ENCODE peak calls at places on chromosomes 3 and 15, in four cellular contexts. F is K562, K is HepG2, W is H1. Q is an unnamed sample.

GRCh38 chr15:55221090-55222011 is 24.6 kb upstream of the RSL24D1 start:
- DNase-seq in F (no peak), K (peak; percentile 86), W (no peak), Q (no peak)

GRCh38 chr3:114830652-114831051 is 316.4 kb downstream of the ZBTB20 start:
- DNase-seq in F (no peak), K (no peak), W (no peak), Q (no peak)

GRCh38 chr3:183265713-183266417 is 12.8 kb downstream of the B3GNT5 start:
- DNase-seq in F (no peak), K (peak; percentile 56), W (no peak), Q (no peak)

GRCh38 chr3:112007641-112008040 is 8.9 kb downstream of the TAGLN3 start:
- DNase-seq in F (no peak), K (no peak), W (no peak), Q (no peak)

GRCh38 chr3:12287727-12288465 is 974 bp upstream of the PPARG start:
- DNase-seq in F (no peak), K (no peak), W (no peak), Q (peak; percentile 46)

GRCh38 chr3:15300318-15301078 is 31.9 kb downstream of the SH3BP5 start:
- DNase-seq in F (no peak), K (no peak), W (no peak), Q (no peak)

GRCh38 chr3:179098388-179099077 is 26.9 kb upstream of the ZMAT3 start:
- DNase-seq in F (peak; percentile 24), K (no peak), W (no peak), Q (no peak)

GRCh38 chr3:13619661-13620230 is 70.8 kb downstream of the FBLN2 start:
- DNase-seq in F (peak; percentile 51), K (no peak), W (no peak), Q (no peak)

GRCh38 chr3:87771338-87772059 is 287.3 kb downstream of the CGGBP1 start:
- DNase-seq in F (no peak), K (peak; percentile 35), W (no peak), Q (peak; percentile 37)

GRCh38 chr3:21466491-21466890 is 284.5 kb downstream of the ZNF385D start:
- DNase-seq in F (no peak), K (no peak), W (no peak), Q (no peak)

GRCh38 chr3:194731496-194732073 is 45.9 kb downstream of the FAM43A start:
- DNase-seq in F (no peak), K (no peak), W (no peak), Q (no peak)

GRCh38 chr3:33439421-33440327 is 531 bp downstream of the UBP1 start:
- DNase-seq in F (peak; percentile 92), K (peak; percentile 21), W (no peak), Q (no peak)

GRCh38 chr15:29952245-29952644 is 130.0 kb upstream of the TJP1 start:
- DNase-seq in F (no peak), K (no peak), W (no peak), Q (no peak)

GRCh38 chr3:13494463-13495350 is 14.6 kb downstream of the HDAC11 start:
- DNase-seq in F (peak; percentile 64), K (no peak), W (no peak), Q (peak; percentile 57)

GRCh38 chr3:22322861-22323260 is 571.9 kb upstream of the ZNF385D start:
- DNase-seq in F (no peak), K (no peak), W (no peak), Q (no peak)

GRCh38 chr3:168956087-168956486 is 707.4 kb downstream of the MECOM start:
- DNase-seq in F (no peak), K (no peak), W (no peak), Q (no peak)

GRCh38 chr3:171129827-171130226 is 103.3 kb upstream of the SLC2A2 start:
- DNase-seq in F (no peak), K (peak; percentile 58), W (no peak), Q (no peak)

GRCh38 chr3:101127991-101128390 is 134.8 kb upstream of the ABI3BP start:
- DNase-seq in F (no peak), K (no peak), W (no peak), Q (no peak)

GRCh38 chr3:151630938-151631417 is 102.7 kb upstream of the AADACL2 start:
- DNase-seq in F (peak; percentile 7), K (peak; percentile 62), W (no peak), Q (no peak)

GRCh38 chr3:72560857-72561675 is 287.2 kb downstream of the SHQ1 start:
- DNase-seq in F (no peak), K (no peak), W (no peak), Q (no peak)

GRCh38 chr3:15781637-15782402 is 16.0 kb downstream of the ANKRD28 start:
- DNase-seq in F (no peak), K (no peak), W (no peak), Q (no peak)

GRCh38 chr3:196012941-196013471 is 68.9 kb downstream of the TFRC start:
- DNase-seq in F (peak; percentile 11), K (no peak), W (no peak), Q (no peak)

GRCh38 chr15:78242128-78242527 is 7.8 kb upstream of the ACSBG1 start:
- DNase-seq in F (peak; percentile 64), K (peak; percentile 55), W (no peak), Q (peak; percentile 71)

GRCh38 chr3:46737320-46737719 is 19.7 kb upstream of the PRSS50 start:
- DNase-seq in F (no peak), K (no peak), W (no peak), Q (no peak)

GRCh38 chr3:184678317-184679055 is 33.4 kb downstream of the MAGEF1 start:
- DNase-seq in F (no peak), K (no peak), W (no peak), Q (no peak)

GRCh38 chr3:184676927-184677326 is 34.9 kb downstream of the MAGEF1 start:
- DNase-seq in F (no peak), K (no peak), W (no peak), Q (no peak)

GRCh38 chr3:184677344-184678316 is 34.2 kb downstream of the MAGEF1 start:
- DNase-seq in F (no peak), K (no peak), W (no peak), Q (no peak)

GRCh38 chr3:184680411-184680990 is 31.4 kb downstream of the MAGEF1 start:
- DNase-seq in F (no peak), K (no peak), W (no peak), Q (no peak)

GRCh38 chr3:184679056-184679502 is 32.8 kb downstream of the MAGEF1 start:
- DNase-seq in F (no peak), K (no peak), W (no peak), Q (peak; percentile 65)
- TF ChIP-seq ATF2 in F (no peak), K (no peak), W (no peak), Q (no peak)

GRCh38 chr3:31531992-31532586 is 636 bp upstream of the STT3B start:
- DNase-seq in F (peak; percentile 98), K (peak; percentile 94), W (peak; percentile 98), Q (peak; percentile 99)

GRCh38 chr3:31534036-31534435 is 1.3 kb downstream of the STT3B start:
- DNase-seq in F (no peak), K (peak; percentile 43), W (no peak), Q (no peak)

GRCh38 chr3:31532587-31533168 is at the start of gene STT3B:
- DNase-seq in F (peak; percentile 82), K (peak; percentile 62), W (peak; percentile 33), Q (no peak)

GRCh38 chr3:31531465-31531991 is 1.2 kb upstream of the STT3B start:
- DNase-seq in F (no peak), K (no peak), W (no peak), Q (no peak)

DNA sequence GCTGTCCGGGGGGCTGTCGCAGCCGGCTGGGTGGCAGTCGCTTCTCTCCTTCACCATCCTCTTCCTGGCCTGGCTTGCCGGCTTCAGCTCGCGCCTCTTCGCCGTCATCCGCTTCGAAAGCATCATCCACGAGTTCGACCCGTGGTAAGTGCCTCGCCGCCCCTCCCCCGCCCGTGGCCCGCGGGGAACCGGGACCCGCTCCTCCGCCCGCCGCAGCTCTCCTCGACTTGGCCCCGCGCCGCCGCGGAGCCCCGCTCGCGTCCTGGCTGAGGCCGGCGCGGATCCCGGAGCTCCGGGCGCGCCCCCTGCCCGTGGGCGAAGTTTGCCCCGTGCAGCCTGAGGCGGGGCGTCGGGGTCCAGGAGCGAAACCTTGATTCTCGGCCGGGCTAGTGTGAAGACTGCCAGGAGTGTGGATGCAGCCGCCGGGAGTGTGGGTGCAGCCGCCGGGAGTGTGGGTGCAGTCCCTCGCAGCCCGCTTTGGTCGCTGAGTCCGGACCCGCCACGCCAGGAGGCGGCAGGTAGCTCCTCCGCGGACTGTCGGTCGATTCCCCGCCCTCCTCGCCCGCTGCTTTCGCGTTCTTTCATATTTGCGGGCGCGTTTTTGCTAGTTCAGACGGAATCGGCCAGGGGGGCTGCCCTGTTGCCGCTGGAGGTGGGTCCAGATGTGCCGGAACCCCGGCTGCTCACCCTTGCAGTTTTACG is 595 bp downstream of the STT3B start:
- DNase-seq in F (peak; percentile 59), K (peak; percentile 12), W (no peak), Q (peak; percentile 58)
- TF ChIP-seq CTCF in F (no peak), K (peak; percentile 49), W (peak; percentile 28), Q (no peak)

DNA sequence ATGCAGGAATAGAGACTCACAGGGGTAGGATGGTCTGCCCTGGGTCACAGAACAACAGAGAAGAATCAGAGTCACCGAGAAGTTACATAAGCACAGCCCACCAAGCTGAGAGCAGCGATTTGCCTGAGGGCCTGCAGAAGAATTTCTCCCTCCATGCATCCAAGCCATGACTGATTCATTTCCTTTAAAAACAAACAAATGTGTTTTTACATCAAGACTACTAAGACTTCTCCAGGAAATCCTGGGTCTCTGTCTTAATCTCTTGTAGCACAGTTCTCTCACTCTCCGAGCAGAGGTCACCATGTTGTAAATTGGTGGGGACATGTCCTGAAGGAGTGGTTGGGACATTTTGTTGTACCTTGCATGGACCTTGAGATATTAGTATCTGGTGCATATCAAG is 159.8 kb downstream of the THSD4 start:
- DNase-seq in F (no peak), K (no peak), W (no peak), Q (no peak)
- TF ChIP-seq ATF2 in F (no peak), K (no peak), W (no peak), Q (no peak)

GRCh38 chr3:99646107-99646435 is 7.7 kb downstream of the COL8A1 start:
- DNase-seq in F (no peak), K (no peak), W (no peak), Q (no peak)

GRCh38 chr3:99644017-99644416 is 5.6 kb downstream of the COL8A1 start:
- DNase-seq in F (no peak), K (no peak), W (no peak), Q (no peak)

GRCh38 chr3:99644741-99645140 is 6.3 kb downstream of the COL8A1 start:
- DNase-seq in F (no peak), K (no peak), W (no peak), Q (no peak)

GRCh38 chr3:99647081-99647480 is 8.7 kb downstream of the COL8A1 start:
- DNase-seq in F (no peak), K (no peak), W (no peak), Q (no peak)

DNA sequence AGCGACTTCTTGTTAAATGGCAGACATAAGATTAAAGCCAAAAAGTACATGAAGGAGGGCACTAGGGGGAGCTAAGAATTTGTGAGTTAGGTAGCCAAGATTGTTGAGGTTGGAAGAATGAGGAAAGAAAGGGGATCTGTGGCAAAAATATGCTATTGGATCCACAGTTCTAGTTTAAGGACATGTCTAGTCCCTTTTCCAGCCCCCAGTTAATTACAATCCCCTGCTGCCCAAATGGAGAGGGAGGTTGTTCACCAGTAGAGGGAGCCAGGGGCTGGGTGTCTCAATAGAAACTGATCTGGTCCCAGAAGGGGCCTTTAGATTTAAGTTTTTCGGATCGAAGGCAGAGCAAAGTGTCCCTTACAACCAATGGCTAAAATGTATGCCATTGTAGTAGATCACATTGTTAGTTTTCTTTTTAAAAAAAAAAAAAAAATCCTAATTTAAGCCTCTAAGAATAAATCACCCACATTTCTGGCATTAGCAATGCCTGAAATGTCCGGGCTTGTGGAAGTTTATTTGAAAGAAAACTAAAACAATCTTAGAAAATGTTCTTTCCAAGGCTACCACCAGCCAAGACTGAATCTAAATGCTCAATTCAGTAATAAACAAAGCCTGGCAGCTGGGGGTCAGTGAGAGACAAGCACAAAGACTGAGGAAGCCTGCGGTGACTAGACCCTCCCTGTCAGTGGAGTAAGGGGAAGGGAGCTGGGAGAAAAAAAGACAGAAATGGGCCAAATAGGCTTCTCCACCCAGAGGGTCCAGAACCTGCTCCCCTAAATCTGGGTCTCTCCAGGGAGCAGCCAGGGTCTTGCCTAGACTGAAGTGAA is 7.1 kb downstream of the COL8A1 start:
- DNase-seq in F (peak; percentile 12), K (peak; percentile 16), W (no peak), Q (peak; percentile 58)
- TF ChIP-seq CTCF in F (peak; percentile 73), K (peak; percentile 57), W (peak; percentile 78), Q (peak; percentile 52)